ENCODE peak calls at places on chromosome 1, in eight cellular contexts. I, D, E, R, L, B, Y and G are unnamed samples.
A peak's percentile ranks its signal among the peaks of the same experiment; 100 is the strongest.

GRCh38 chr1:234980657-234981396 is 147.8 kb downstream of the TOMM20 start:
- DNase-seq in L (peak; percentile 79), Y (peak; percentile 74), E (peak; percentile 73), I (no peak), D (peak; percentile 92), B (peak; percentile 91), R (peak; percentile 99), G (peak; percentile 91)

GRCh38 chr1:246919902-246920301 is 11.8 kb downstream of the AHCTF1 start:
- DNase-seq in B (no peak), D (no peak), L (no peak), Y (no peak), R (no peak), E (no peak), I (no peak), G (no peak)

GRCh38 chr1:184753093-184753492 is 1.6 kb downstream of the EDEM3 start:
- DNase-seq in Y (no peak), B (no peak), I (no peak), D (no peak), E (no peak), R (no peak), L (no peak), G (no peak)

GRCh38 chr1:79259390-79260336 is 253.1 kb upstream of the ADGRL4 start:
- DNase-seq in D (no peak), B (peak; percentile 12), Y (no peak), I (no peak), R (peak; percentile 33), E (no peak), L (no peak), G (no peak)

GRCh38 chr1:215083408-215083961 is 948 bp downstream of the KCNK2 start:
- DNase-seq in I (peak; percentile 48), L (peak; percentile 44), B (no peak), Y (no peak), D (no peak), R (peak; percentile 54), E (no peak), G (peak; percentile 58)

GRCh38 chr1:43711049-43711448 is 3.7 kb downstream of the ST3GAL3 start:
- DNase-seq in Y (no peak), R (peak; percentile 87), B (peak; percentile 91), E (no peak), L (no peak), I (no peak), D (no peak), G (no peak)

GRCh38 chr1:5803851-5804250 is 188.4 kb downstream of the NPHP4 start:
- DNase-seq in B (no peak), Y (no peak), L (no peak), I (no peak), R (no peak), D (no peak), E (no peak), G (no peak)

GRCh38 chr1:226411619-226412018 is 3.7 kb upstream of the PARP1 start:
- DNase-seq in E (peak; percentile 36), L (no peak), B (no peak), I (no peak), R (no peak), D (no peak), Y (no peak), G (no peak)

GRCh38 chr1:30371888-30372791 is 351.2 kb downstream of the MATN1 start:
- DNase-seq in Y (no peak), E (no peak), B (no peak), L (no peak), I (no peak), R (no peak), D (no peak), G (no peak)

GRCh38 chr1:235741294-235741693 is 91.7 kb upstream of the GNG4 start:
- DNase-seq in E (no peak), I (no peak), D (no peak), Y (no peak), L (no peak), B (no peak), R (peak; percentile 94), G (no peak)

GRCh38 chr1:220207406-220207805 is 64.8 kb downstream of the RAB3GAP2 start:
- DNase-seq in R (no peak), Y (no peak), L (no peak), B (no peak), I (no peak), D (no peak), E (no peak), G (no peak)

GRCh38 chr1:19481826-19482398 is 3.4 kb downstream of the CAPZB start:
- DNase-seq in D (no peak), L (no peak), B (no peak), E (no peak), I (no peak), R (no peak), Y (no peak), G (no peak)

GRCh38 chr1:171740987-171741871 is 636 bp downstream of the VAMP4 start:
- DNase-seq in Y (peak; percentile 25), D (peak; percentile 44), E (peak; percentile 59), L (peak; percentile 51), I (peak; percentile 62), R (peak; percentile 31), B (peak; percentile 24), G (no peak)

GRCh38 chr1:117655220-117655577 is 49.4 kb downstream of the TENT5C start:
- DNase-seq in R (no peak), E (peak; percentile 61), I (no peak), B (no peak), L (no peak), Y (peak; percentile 20), D (no peak), G (no peak)

GRCh38 chr1:150609726-150610125 is 19.7 kb downstream of the ENSA start:
- DNase-seq in I (no peak), R (peak; percentile 29), E (no peak), Y (no peak), D (no peak), B (no peak), L (no peak), G (no peak)
- H3K27ac ChIP-seq in I (no peak overlapping the region), R (peak overlapping the region; percentile 69), E (peak overlapping the region; percentile 89), Y (peak overlapping the region; percentile 85), D (peak overlapping the region; percentile 78), B (peak overlapping the region; percentile 99), L (no peak overlapping the region), G (peak overlapping the region; percentile 87)

DNA sequence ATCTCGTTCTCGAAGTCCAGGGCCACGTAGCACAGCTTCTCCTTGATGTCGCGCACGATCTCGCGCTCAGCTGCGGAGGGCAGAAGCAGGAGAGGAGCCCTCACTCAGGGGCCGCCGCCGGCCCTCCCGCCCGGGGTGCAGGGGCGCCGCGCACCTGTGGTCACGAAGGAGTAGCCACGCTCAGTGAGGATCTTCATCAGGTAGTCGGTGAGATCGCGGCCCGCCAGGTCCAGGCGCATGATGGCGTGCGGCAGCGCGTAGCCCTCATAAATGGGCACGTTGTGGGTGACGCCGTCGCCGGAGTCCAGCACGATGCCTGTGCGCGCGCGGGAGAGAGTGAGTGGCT is 1.8 kb downstream of the ACTA1 start:
- DNase-seq in B (no peak), L (no peak), Y (no peak), E (no peak), I (no peak), R (no peak), D (no peak), G (no peak)
- H3K4me3 ChIP-seq in B (no peak overlapping the region), L (no peak overlapping the region), Y (peak overlapping the region; percentile 60), E (no peak overlapping the region), I (no peak overlapping the region), R (no peak overlapping the region), D (no peak overlapping the region), G (no peak overlapping the region)

DNA sequence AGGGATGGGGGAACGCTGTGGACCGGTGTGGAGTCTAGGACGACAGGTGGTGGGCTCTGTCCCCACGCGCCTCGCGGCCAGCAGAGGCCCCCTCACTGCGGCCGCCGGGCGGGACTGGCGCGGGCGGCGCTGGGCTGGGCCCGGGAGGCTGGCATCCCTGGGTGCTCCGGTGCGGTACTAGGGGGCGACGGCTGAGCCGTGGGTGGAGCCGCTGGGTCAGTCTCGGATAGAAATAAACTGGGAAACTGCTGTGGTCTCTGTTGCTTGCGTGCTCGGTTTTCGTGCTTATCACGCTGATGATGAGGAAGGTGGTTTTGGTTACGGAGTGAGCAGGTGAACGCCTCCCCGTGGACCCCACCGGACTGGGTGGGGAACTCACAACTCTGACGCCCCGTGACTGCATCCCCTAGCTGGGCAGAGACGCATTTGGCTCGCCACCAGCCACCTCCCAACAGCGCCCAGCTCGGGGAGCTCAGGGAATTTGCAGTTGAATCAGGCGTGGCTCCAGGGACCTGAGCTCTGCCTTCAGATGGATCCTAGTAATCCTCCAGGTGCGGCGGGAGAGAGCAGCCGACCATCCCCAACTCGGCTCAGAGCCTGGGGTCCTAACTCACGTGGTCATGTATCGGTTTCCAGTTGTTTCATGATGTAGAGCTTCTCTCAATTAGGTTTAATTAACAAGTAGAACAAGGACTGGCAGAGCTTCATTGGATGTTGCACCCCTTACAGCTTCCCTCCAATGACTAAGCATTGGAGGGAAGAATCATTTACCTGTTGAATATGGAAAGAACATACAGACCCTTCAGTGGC is 32.1 kb downstream of the HSD17B7 start:
- DNase-seq in R (peak; percentile 13), Y (no peak), L (no peak), I (peak; percentile 74), D (no peak), E (peak; percentile 44), B (no peak), G (no peak)
- TF ChIP-seq CTCF in R (peak; percentile 12), Y (no peak), L (no peak), I (peak; percentile 21), D (no peak), E (no peak), B (peak; percentile 37), G (no peak)

DNA sequence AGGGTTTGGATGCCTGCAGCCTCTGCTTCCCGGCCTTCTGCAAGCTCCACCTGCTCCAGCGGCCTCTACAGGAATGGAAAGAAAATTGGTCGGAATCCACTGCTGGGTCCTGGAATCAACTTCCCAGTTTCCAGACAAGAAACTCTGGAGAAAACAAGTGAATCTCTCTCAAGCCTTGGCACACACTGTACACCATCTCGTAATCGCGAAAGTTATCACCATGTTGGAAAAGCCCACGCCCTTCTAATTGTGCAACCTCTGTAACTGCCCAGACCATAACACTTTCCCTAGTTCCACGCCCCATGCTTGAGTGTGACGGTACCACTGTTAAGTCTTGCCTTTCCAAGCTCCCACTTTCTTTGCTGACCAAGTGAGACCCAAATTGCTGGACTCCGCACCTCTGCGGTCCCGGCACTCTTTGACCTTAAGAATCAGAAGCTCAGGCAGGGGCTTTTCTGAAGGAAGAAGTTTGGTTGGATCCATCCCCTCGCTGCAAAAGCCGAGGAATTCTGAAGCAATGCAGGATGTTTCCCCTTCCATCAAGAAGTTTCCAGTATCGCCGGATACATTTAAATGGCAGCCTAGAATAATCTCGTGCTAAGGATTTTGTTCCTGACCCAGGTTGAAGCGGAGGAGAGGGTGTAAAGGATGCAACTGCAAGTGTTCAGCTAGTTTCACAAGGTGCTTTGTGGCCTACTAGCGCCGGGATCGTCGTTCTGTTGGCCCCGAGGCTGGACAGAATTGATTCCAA is 6.2 kb downstream of the NR5A2 start:
- DNase-seq in L (no peak), I (no peak), B (no peak), Y (no peak), R (no peak), D (no peak), E (no peak), G (no peak)
- H3K27ac ChIP-seq in L (no peak overlapping the region), I (no peak overlapping the region), B (no peak overlapping the region), Y (no peak overlapping the region), R (no peak overlapping the region), D (no peak overlapping the region), E (no peak overlapping the region), G (no peak overlapping the region)

GRCh38 chr1:31695327-31695726 is 8.5 kb downstream of the COL16A1 start:
- DNase-seq in B (no peak), D (no peak), I (no peak), E (no peak), Y (no peak), L (no peak), R (no peak), G (no peak)
- H3K4me3 ChIP-seq in B (no peak overlapping the region), D (no peak overlapping the region), I (no peak overlapping the region), E (no peak overlapping the region), Y (no peak overlapping the region), L (no peak overlapping the region), R (no peak overlapping the region), G (no peak overlapping the region)